ENCODE peak calls at places on chromosomes 3 and 15, in seven cellular contexts. A is HAP-1, B is PC-3, P is neural progenitor cell, M is ovary, T is esophagus squamous epithelium, Z is keratinocyte. G is an unnamed sample. For H3K27me3, the result is how much of the 10 kb centered on the place peaks cover.

GRCh38 chr3:8546609-8547008 is 45.0 kb downstream of the LMCD1 start:
- DNase-seq in A (no peak), B (no peak), P (no peak), M (no peak), T (no peak), Z (no peak), G (no peak)

GRCh38 chr3:127254730-127255129 is 33.1 kb downstream of the PRR20G start:
- DNase-seq in A (no peak), B (peak), P (no peak), M (no peak), T (no peak), Z (peak), G (no peak)

GRCh38 chr3:33115024-33115768 is 1.4 kb downstream of the CRTAP start:
- DNase-seq in A (peak), B (peak), P (peak), M (peak), T (no peak), Z (peak), G (no peak)

GRCh38 chr3:188706599-188706998 is 465.2 kb upstream of the TPRG1 start:
- DNase-seq in A (no peak), B (no peak), P (no peak), M (no peak), T (no peak), Z (no peak), G (no peak)

GRCh38 chr3:188402229-188402628 is 248.3 kb downstream of the LPP start:
- DNase-seq in A (no peak), B (no peak), P (no peak), M (no peak), T (no peak), Z (no peak), G (no peak)

GRCh38 chr15:97940993-97941392 is 19.5 kb upstream of the ARRDC4 start:
- DNase-seq in A (no peak), B (no peak), P (no peak), M (no peak), T (no peak), Z (no peak), G (no peak)

GRCh38 chr15:99106417-99107220 is 1.7 kb downstream of the SYNM start:
- DNase-seq in A (no peak), B (no peak), P (no peak), M (peak), T (no peak), Z (no peak), G (peak)

GRCh38 chr3:48403533-48404439 is 26.1 kb downstream of the PLXNB1 start:
- DNase-seq in A (peak), B (no peak), P (no peak), M (peak), T (no peak), Z (no peak), G (no peak)

GRCh38 chr15:63764124-63764827 is 69.5 kb downstream of the HERC1 start:
- DNase-seq in A (no peak), B (no peak), P (no peak), M (no peak), T (no peak), Z (no peak), G (no peak)

GRCh38 chr15:80727196-80727595 is 32.1 kb downstream of the ABHD17C start:
- DNase-seq in A (no peak), B (no peak), P (no peak), M (no peak), T (no peak), Z (no peak), G (no peak)

GRCh38 chr3:98855811-98856400 is 45.6 kb downstream of the DCBLD2 start:
- DNase-seq in A (no peak), B (peak), P (no peak), M (no peak), T (no peak), Z (no peak), G (no peak)

GRCh38 chr3:158725348-158725966 is 6.8 kb downstream of the RARRES1 start:
- DNase-seq in A (no peak), B (peak), P (no peak), M (peak), T (no peak), Z (peak), G (no peak)

GRCh38 chr3:37766797-37767776 is 94.6 kb upstream of the CTDSPL start:
- DNase-seq in A (no peak), B (no peak), P (no peak), M (no peak), T (no peak), Z (no peak), G (no peak)

DNA sequence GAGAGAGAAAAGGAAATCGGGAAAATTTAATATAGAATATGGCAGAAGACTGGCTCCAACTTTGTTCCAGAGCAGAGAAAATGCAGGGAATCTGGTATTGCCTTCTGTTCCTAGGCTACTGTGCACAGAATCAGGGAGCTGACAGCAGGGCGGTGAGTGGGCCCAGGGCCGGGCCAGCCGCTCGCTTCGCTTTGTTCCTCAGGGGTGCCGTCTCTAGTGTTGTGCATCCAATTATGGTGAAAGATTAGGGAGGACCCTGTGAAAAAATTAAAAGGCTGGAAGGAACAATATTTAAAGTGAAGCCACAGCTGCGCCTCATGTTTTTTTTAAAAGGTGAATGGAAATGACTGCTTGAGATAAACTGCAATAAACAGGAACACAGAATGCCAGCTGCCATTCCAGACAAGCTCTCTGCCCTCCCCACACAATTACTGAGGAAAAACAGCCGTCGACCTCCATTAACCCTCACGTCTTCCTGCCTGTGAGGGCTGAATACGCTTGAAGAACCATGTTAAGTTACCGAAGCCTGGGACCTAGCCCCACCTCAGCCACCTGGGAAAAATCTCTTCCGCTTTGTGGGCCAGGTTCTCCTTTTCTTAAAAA is 132.0 kb upstream of the IL12A start:
- DNase-seq in A (no peak), B (no peak), P (peak), M (no peak), T (no peak), Z (no peak), G (no peak)
- H3K4me3 ChIP-seq in A (no peak), B (no peak), P (no peak), M (no peak), T (no peak), Z (no peak), G (no peak)

GRCh38 chr3:181723064-181723463 is 11.3 kb downstream of the SOX2 start:
- DNase-seq in A (no peak), B (no peak), P (no peak), M (no peak), T (no peak), Z (no peak), G (no peak)
- H3K27me3 ChIP-seq in A (under half), B (half or more), P (under half), M (under half), T (under half), Z (half or more), G (half or more)

GRCh38 chr3:132726341-132726823 is 4.2 kb upstream of the NPHP3 start:
- DNase-seq in A (no peak), B (peak), P (peak), M (no peak), T (no peak), Z (no peak), G (no peak)

GRCh38 chr3:132723024-132723462 is 834 bp upstream of the NPHP3 start:
- DNase-seq in A (no peak), B (no peak), P (no peak), M (no peak), T (no peak), Z (no peak), G (no peak)

GRCh38 chr3:132722165-132723023 is at the start of gene NPHP3:
- DNase-seq in A (peak), B (peak), P (peak), M (peak), T (peak), Z (peak), G (peak)

GRCh38 chr3:132721479-132722164 is 587 bp downstream of the NPHP3 start:
- DNase-seq in A (peak), B (peak), P (peak), M (peak), T (peak), Z (no peak), G (no peak)

GRCh38 chr3:132723551-132723950 is 1.3 kb upstream of the NPHP3 start:
- DNase-seq in A (no peak), B (no peak), P (no peak), M (no peak), T (no peak), Z (no peak), G (no peak)
- H3K4me3 ChIP-seq in A (peak), B (peak), P (peak), M (peak), T (peak), Z (no peak), G (no peak)

GRCh38 chr3:123015596-123015995 is 12.0 kb downstream of the SEMA5B start:
- DNase-seq in A (no peak), B (peak), P (no peak), M (no peak), T (no peak), Z (no peak), G (no peak)
- H3K27me3 ChIP-seq in A (under half), B (half or more), P (under half), M (under half), T (under half), Z (under half), G (under half)